ENCODE peak calls at places on chromosomes 11 and 22, in seven cellular contexts. One of them, this sample, is unnamed. For H3K9me3, the result is how much of the 10 kb centered on the place peaks cover.

GRCh38 chr11:14577835-14578529 is 57.8 kb upstream of the PSMA1 start:
- DNase-seq in adrenal gland: no peak
- DNase-seq in CD8-positive, alpha-beta T cell: no peak
- DNase-seq in fibroblast of lung: no peak
- DNase-seq in tibial artery: no peak
- DNase-seq in endodermal cell: no peak
- DNase-seq in CD4-positive, alpha-beta T cell: no peak
- DNase-seq in this sample: no peak

GRCh38 chr22:27651486-27651885 is 150.1 kb downstream of the MN1 start:
- DNase-seq in adrenal gland: no peak
- DNase-seq in CD8-positive, alpha-beta T cell: no peak
- DNase-seq in fibroblast of lung: no peak
- DNase-seq in tibial artery: peak
- DNase-seq in endodermal cell: no peak
- DNase-seq in CD4-positive, alpha-beta T cell: no peak
- DNase-seq in this sample: no peak

GRCh38 chr11:8049084-8049483 is 31.9 kb upstream of the TUB start:
- DNase-seq in adrenal gland: peak
- DNase-seq in CD8-positive, alpha-beta T cell: no peak
- DNase-seq in fibroblast of lung: no peak
- DNase-seq in tibial artery: no peak
- DNase-seq in endodermal cell: no peak
- DNase-seq in CD4-positive, alpha-beta T cell: no peak
- DNase-seq in this sample: no peak

GRCh38 chr11:17991799-17992433 is 20.9 kb downstream of the SERGEF start:
- DNase-seq in adrenal gland: peak
- DNase-seq in CD8-positive, alpha-beta T cell: peak
- DNase-seq in fibroblast of lung: peak
- DNase-seq in tibial artery: no peak
- DNase-seq in endodermal cell: peak
- DNase-seq in CD4-positive, alpha-beta T cell: peak
- DNase-seq in this sample: peak

GRCh38 chr11:96221244-96222070 is 121.5 kb downstream of the MAML2 start:
- DNase-seq in adrenal gland: no peak
- DNase-seq in CD8-positive, alpha-beta T cell: no peak
- DNase-seq in fibroblast of lung: no peak
- DNase-seq in tibial artery: no peak
- DNase-seq in endodermal cell: no peak
- DNase-seq in CD4-positive, alpha-beta T cell: no peak
- DNase-seq in this sample: no peak

GRCh38 chr11:124900464-124900863 is 2.8 kb upstream of the ROBO4 start:
- DNase-seq in adrenal gland: peak
- DNase-seq in CD8-positive, alpha-beta T cell: no peak
- DNase-seq in fibroblast of lung: peak
- DNase-seq in tibial artery: no peak
- DNase-seq in endodermal cell: peak
- DNase-seq in CD4-positive, alpha-beta T cell: no peak
- DNase-seq in this sample: peak

GRCh38 chr11:72303179-72303578 is 59.2 kb upstream of the PHOX2A start:
- DNase-seq in adrenal gland: no peak
- DNase-seq in CD8-positive, alpha-beta T cell: no peak
- DNase-seq in fibroblast of lung: no peak
- DNase-seq in tibial artery: no peak
- DNase-seq in endodermal cell: no peak
- DNase-seq in CD4-positive, alpha-beta T cell: no peak
- DNase-seq in this sample: no peak

GRCh38 chr11:118079507-118079906 is 2.6 kb downstream of the TMPRSS4 start:
- DNase-seq in adrenal gland: no peak
- DNase-seq in CD8-positive, alpha-beta T cell: no peak
- DNase-seq in fibroblast of lung: no peak
- DNase-seq in tibial artery: no peak
- DNase-seq in endodermal cell: no peak
- DNase-seq in CD4-positive, alpha-beta T cell: no peak
- DNase-seq in this sample: no peak

GRCh38 chr22:22616636-22617035 is 27.8 kb upstream of the GGTLC2 start:
- DNase-seq in adrenal gland: no peak
- DNase-seq in CD8-positive, alpha-beta T cell: no peak
- DNase-seq in fibroblast of lung: no peak
- DNase-seq in tibial artery: no peak
- DNase-seq in endodermal cell: no peak
- DNase-seq in CD4-positive, alpha-beta T cell: no peak
- DNase-seq in this sample: no peak

GRCh38 chr11:86068138-86068861 is 584 bp downstream of the PICALM start:
- DNase-seq in adrenal gland: peak
- DNase-seq in CD8-positive, alpha-beta T cell: no peak
- DNase-seq in fibroblast of lung: no peak
- DNase-seq in tibial artery: peak
- DNase-seq in endodermal cell: peak
- DNase-seq in CD4-positive, alpha-beta T cell: peak
- DNase-seq in this sample: no peak

GRCh38 chr22:50206599-50206998 is 5.8 kb downstream of the SELENOO start:
- DNase-seq in adrenal gland: peak
- DNase-seq in CD8-positive, alpha-beta T cell: no peak
- DNase-seq in fibroblast of lung: peak
- DNase-seq in tibial artery: no peak
- DNase-seq in endodermal cell: peak
- DNase-seq in CD4-positive, alpha-beta T cell: no peak
- DNase-seq in this sample: no peak

DNA sequence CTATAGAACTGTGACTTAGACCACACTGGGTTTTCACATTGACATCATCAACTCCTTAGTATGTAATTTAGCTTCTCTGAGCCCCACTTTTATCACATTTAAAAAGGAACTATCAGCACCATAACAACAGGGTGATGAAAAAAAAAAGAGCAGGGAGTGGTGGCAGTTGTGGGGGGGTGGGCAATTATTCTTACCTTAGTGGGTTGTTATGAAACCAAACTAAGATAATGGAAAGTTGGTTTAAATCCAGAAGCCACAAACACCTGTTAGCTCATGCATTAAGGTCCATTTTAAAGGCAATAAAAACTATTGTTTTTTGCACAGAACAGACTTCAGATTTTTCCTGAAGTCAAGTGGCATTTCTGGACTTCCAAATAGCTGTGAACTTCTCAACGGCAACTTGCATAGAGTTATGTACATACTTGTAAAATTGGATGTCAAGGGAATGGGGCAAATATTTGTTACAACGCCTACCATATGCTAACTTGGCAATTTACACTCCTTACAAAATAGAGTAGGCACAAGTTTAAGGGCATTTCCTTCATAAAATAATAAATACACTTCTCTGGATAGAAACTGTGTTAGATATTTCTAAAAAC is 793.6 kb downstream of the DLG2 start:
- DNase-seq in adrenal gland: no peak
- DNase-seq in CD8-positive, alpha-beta T cell: no peak
- DNase-seq in fibroblast of lung: no peak
- DNase-seq in tibial artery: no peak
- DNase-seq in endodermal cell: no peak
- DNase-seq in CD4-positive, alpha-beta T cell: no peak
- DNase-seq in this sample: no peak
- H3K27ac ChIP-seq in adrenal gland: no peak
- H3K27ac ChIP-seq in CD8-positive, alpha-beta T cell: no peak
- H3K27ac ChIP-seq in fibroblast of lung: no peak
- H3K27ac ChIP-seq in tibial artery: no peak
- H3K27ac ChIP-seq in endodermal cell: no peak
- H3K27ac ChIP-seq in CD4-positive, alpha-beta T cell: no peak
- H3K27ac ChIP-seq in this sample: no peak

GRCh38 chr11:5713695-5714094 is 22.6 kb upstream of the OR56B1 start:
- DNase-seq in adrenal gland: no peak
- DNase-seq in CD8-positive, alpha-beta T cell: no peak
- DNase-seq in fibroblast of lung: no peak
- DNase-seq in tibial artery: no peak
- DNase-seq in endodermal cell: no peak
- DNase-seq in CD4-positive, alpha-beta T cell: no peak
- DNase-seq in this sample: no peak

GRCh38 chr11:5712507-5712906 is 22.9 kb downstream of the TRIM22 start:
- DNase-seq in adrenal gland: no peak
- DNase-seq in CD8-positive, alpha-beta T cell: no peak
- DNase-seq in fibroblast of lung: peak
- DNase-seq in tibial artery: no peak
- DNase-seq in endodermal cell: no peak
- DNase-seq in CD4-positive, alpha-beta T cell: no peak
- DNase-seq in this sample: no peak
- TF ChIP-seq CTCF in adrenal gland: no peak
- TF ChIP-seq CTCF in CD8-positive, alpha-beta T cell: peak
- TF ChIP-seq CTCF in fibroblast of lung: peak
- TF ChIP-seq CTCF in tibial artery: peak
- TF ChIP-seq CTCF in endodermal cell: peak
- TF ChIP-seq CTCF in CD4-positive, alpha-beta T cell: peak
- TF ChIP-seq CTCF in this sample: peak

GRCh38 chr11:37422511-37422910 is 824.5 kb upstream of the RAG2 start:
- DNase-seq in adrenal gland: no peak
- DNase-seq in CD8-positive, alpha-beta T cell: no peak
- DNase-seq in fibroblast of lung: no peak
- DNase-seq in tibial artery: no peak
- DNase-seq in endodermal cell: no peak
- DNase-seq in CD4-positive, alpha-beta T cell: no peak
- DNase-seq in this sample: no peak
- H3K9me3 ChIP-seq in adrenal gland: under half
- H3K9me3 ChIP-seq in CD8-positive, alpha-beta T cell: under half
- H3K9me3 ChIP-seq in fibroblast of lung: under half
- H3K9me3 ChIP-seq in tibial artery: under half
- H3K9me3 ChIP-seq in endodermal cell: under half
- H3K9me3 ChIP-seq in CD4-positive, alpha-beta T cell: under half
- H3K9me3 ChIP-seq in this sample: under half

GRCh38 chr11:16603890-16604783 is 134.3 kb upstream of the C11orf58 start:
- DNase-seq in adrenal gland: peak
- DNase-seq in CD8-positive, alpha-beta T cell: no peak
- DNase-seq in fibroblast of lung: peak
- DNase-seq in tibial artery: peak
- DNase-seq in endodermal cell: peak
- DNase-seq in CD4-positive, alpha-beta T cell: no peak
- DNase-seq in this sample: no peak

GRCh38 chr11:16606784-16607674 is 131.4 kb upstream of the C11orf58 start:
- DNase-seq in adrenal gland: peak
- DNase-seq in CD8-positive, alpha-beta T cell: no peak
- DNase-seq in fibroblast of lung: peak
- DNase-seq in tibial artery: peak
- DNase-seq in endodermal cell: peak
- DNase-seq in CD4-positive, alpha-beta T cell: no peak
- DNase-seq in this sample: no peak

GRCh38 chr11:16605971-16606783 is 132.3 kb upstream of the C11orf58 start:
- DNase-seq in adrenal gland: peak
- DNase-seq in CD8-positive, alpha-beta T cell: peak
- DNase-seq in fibroblast of lung: peak
- DNase-seq in tibial artery: peak
- DNase-seq in endodermal cell: peak
- DNase-seq in CD4-positive, alpha-beta T cell: peak
- DNase-seq in this sample: peak

GRCh38 chr11:16604784-16605439 is 133.5 kb upstream of the C11orf58 start:
- DNase-seq in adrenal gland: peak
- DNase-seq in CD8-positive, alpha-beta T cell: no peak
- DNase-seq in fibroblast of lung: peak
- DNase-seq in tibial artery: peak
- DNase-seq in endodermal cell: peak
- DNase-seq in CD4-positive, alpha-beta T cell: no peak
- DNase-seq in this sample: no peak

GRCh38 chr11:16605440-16605970 is 132.9 kb upstream of the C11orf58 start:
- DNase-seq in adrenal gland: peak
- DNase-seq in CD8-positive, alpha-beta T cell: no peak
- DNase-seq in fibroblast of lung: peak
- DNase-seq in tibial artery: peak
- DNase-seq in endodermal cell: peak
- DNase-seq in CD4-positive, alpha-beta T cell: no peak
- DNase-seq in this sample: no peak
- H3K27ac ChIP-seq in adrenal gland: no peak
- H3K27ac ChIP-seq in CD8-positive, alpha-beta T cell: no peak
- H3K27ac ChIP-seq in fibroblast of lung: peak
- H3K27ac ChIP-seq in tibial artery: peak
- H3K27ac ChIP-seq in endodermal cell: no peak
- H3K27ac ChIP-seq in CD4-positive, alpha-beta T cell: no peak
- H3K27ac ChIP-seq in this sample: peak

GRCh38 chr11:126115820-126116319 is 53.2 kb upstream of the CDON start:
- DNase-seq in adrenal gland: no peak
- DNase-seq in CD8-positive, alpha-beta T cell: no peak
- DNase-seq in fibroblast of lung: peak
- DNase-seq in tibial artery: peak
- DNase-seq in endodermal cell: peak
- DNase-seq in CD4-positive, alpha-beta T cell: no peak
- DNase-seq in this sample: peak
- TF ChIP-seq CTCF in adrenal gland: no peak
- TF ChIP-seq CTCF in CD8-positive, alpha-beta T cell: no peak
- TF ChIP-seq CTCF in fibroblast of lung: no peak
- TF ChIP-seq CTCF in tibial artery: peak
- TF ChIP-seq CTCF in endodermal cell: peak
- TF ChIP-seq CTCF in CD4-positive, alpha-beta T cell: no peak
- TF ChIP-seq CTCF in this sample: peak

DNA sequence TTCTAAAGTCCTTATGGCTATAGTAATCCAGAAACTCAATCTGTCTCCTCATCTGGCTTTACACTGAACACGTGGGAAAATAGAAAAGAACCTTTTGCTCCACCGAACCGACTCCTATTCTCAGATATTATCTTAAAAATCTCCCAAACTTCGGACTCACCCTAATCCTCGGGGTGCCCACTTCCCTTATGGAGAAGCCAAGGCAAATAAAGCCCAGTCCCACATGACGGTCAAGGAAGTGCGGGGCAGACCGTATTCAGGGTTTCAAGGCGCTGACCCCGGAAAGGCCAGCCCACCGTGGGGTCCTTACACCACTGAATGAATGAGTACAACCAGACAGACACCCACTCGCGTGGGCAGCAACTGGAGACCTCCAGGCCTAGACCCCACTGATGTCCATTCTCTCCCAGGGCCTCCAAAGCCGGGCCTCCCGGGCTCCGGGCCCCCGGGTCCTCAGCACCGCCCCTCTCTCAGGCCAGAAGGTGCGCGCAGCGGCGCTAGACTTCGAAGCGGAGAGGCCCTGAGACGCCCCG is 492 bp downstream of the NUP98 start:
- DNase-seq in adrenal gland: no peak
- DNase-seq in CD8-positive, alpha-beta T cell: no peak
- DNase-seq in fibroblast of lung: no peak
- DNase-seq in tibial artery: no peak
- DNase-seq in endodermal cell: no peak
- DNase-seq in CD4-positive, alpha-beta T cell: no peak
- DNase-seq in this sample: no peak
- H3K9me3 ChIP-seq in adrenal gland: under half
- H3K9me3 ChIP-seq in CD8-positive, alpha-beta T cell: under half
- H3K9me3 ChIP-seq in fibroblast of lung: under half
- H3K9me3 ChIP-seq in tibial artery: under half
- H3K9me3 ChIP-seq in endodermal cell: under half
- H3K9me3 ChIP-seq in CD4-positive, alpha-beta T cell: under half
- H3K9me3 ChIP-seq in this sample: under half

GRCh38 chr11:111735262-111736116 is 30.7 kb downstream of the PPP2R1B start:
- DNase-seq in adrenal gland: peak
- DNase-seq in CD8-positive, alpha-beta T cell: no peak
- DNase-seq in fibroblast of lung: peak
- DNase-seq in tibial artery: peak
- DNase-seq in endodermal cell: peak
- DNase-seq in CD4-positive, alpha-beta T cell: no peak
- DNase-seq in this sample: peak
- H3K27ac ChIP-seq in adrenal gland: peak
- H3K27ac ChIP-seq in CD8-positive, alpha-beta T cell: no peak
- H3K27ac ChIP-seq in fibroblast of lung: peak
- H3K27ac ChIP-seq in tibial artery: peak
- H3K27ac ChIP-seq in endodermal cell: peak
- H3K27ac ChIP-seq in CD4-positive, alpha-beta T cell: no peak
- H3K27ac ChIP-seq in this sample: peak

This sample was measured in AG04450.